ENCODE peak calls at places on chromosome 13, in seven cellular contexts. Q, K, G, H, O, E and Y are unnamed samples.

GRCh38 chr13:75830842-75831241 is 194.7 kb downstream of the LMO7 start:
- DNase-seq in Q (no peak), K (no peak), G (no peak), H (peak; percentile 48), O (no peak), E (no peak), Y (no peak)

GRCh38 chr13:97659602-97660001 is 225.6 kb downstream of the RAP2A start:
- DNase-seq in Q (no peak), K (no peak), G (no peak), H (peak; percentile 59), O (no peak), E (no peak), Y (no peak)

GRCh38 chr13:30985637-30986205 is 53.3 kb downstream of the TEX26 start:
- DNase-seq in Q (no peak), K (no peak), G (no peak), H (peak; percentile 42), O (no peak), E (no peak), Y (no peak)

GRCh38 chr13:66994097-66994496 is 236.0 kb downstream of the PCDH9 start:
- DNase-seq in Q (peak; percentile 95), K (peak; percentile 81), G (peak; percentile 73), H (peak; percentile 76), O (peak; percentile 61), E (peak; percentile 73), Y (no peak)

GRCh38 chr13:113411216-113412023 is 41.9 kb downstream of the ADPRHL1 start:
- DNase-seq in Q (no peak), K (no peak), G (peak; percentile 37), H (peak; percentile 91), O (no peak), E (no peak), Y (no peak)

GRCh38 chr13:97295279-97296182 is 73.4 kb downstream of the MBNL2 start:
- DNase-seq in Q (no peak), K (no peak), G (no peak), H (peak; percentile 45), O (no peak), E (no peak), Y (no peak)

GRCh38 chr13:42239644-42240043 is 32.3 kb upstream of the AKAP11 start:
- DNase-seq in Q (no peak), K (no peak), G (no peak), H (no peak), O (no peak), E (no peak), Y (no peak)

GRCh38 chr13:75769141-75769905 is 133.2 kb downstream of the LMO7 start:
- DNase-seq in Q (no peak), K (no peak), G (no peak), H (no peak), O (no peak), E (no peak), Y (no peak)

GRCh38 chr13:30204564-30204963 is 102.8 kb downstream of the KATNAL1 start:
- DNase-seq in Q (no peak), K (no peak), G (no peak), H (no peak), O (no peak), E (no peak), Y (no peak)

GRCh38 chr13:99191900-99192399 is 8.7 kb upstream of the UBAC2 start:
- DNase-seq in Q (no peak), K (no peak), G (no peak), H (peak; percentile 44), O (peak; percentile 43), E (no peak), Y (no peak)

GRCh38 chr13:35855531-35856019 is 275.6 kb downstream of the DCLK1 start:
- DNase-seq in Q (peak; percentile 96), K (no peak), G (no peak), H (no peak), O (no peak), E (no peak), Y (peak; percentile 56)

GRCh38 chr13:60583911-60584753 is 187.1 kb downstream of the TDRD3 start:
- DNase-seq in Q (peak; percentile 77), K (no peak), G (no peak), H (peak; percentile 93), O (no peak), E (no peak), Y (no peak)

GRCh38 chr13:54637377-54637776 is 1608.8 kb downstream of the OLFM4 start:
- DNase-seq in Q (peak; percentile 69), K (no peak), G (no peak), H (peak; percentile 13), O (no peak), E (no peak), Y (no peak)

GRCh38 chr13:23723463-23723862 is 153.3 kb downstream of the TNFRSF19 start:
- DNase-seq in Q (no peak), K (no peak), G (no peak), H (peak; percentile 38), O (no peak), E (no peak), Y (no peak)

GRCh38 chr13:45003417-45003816 is 14.1 kb downstream of the GPALPP1 start:
- DNase-seq in Q (no peak), K (no peak), G (no peak), H (no peak), O (no peak), E (no peak), Y (no peak)

GRCh38 chr13:61286148-61286745 is 129.4 kb downstream of the PCDH20 start:
- DNase-seq in Q (peak; percentile 73), K (no peak), G (no peak), H (no peak), O (peak; percentile 27), E (no peak), Y (no peak)

GRCh38 chr13:95298971-95299627 is 2.2 kb downstream of the ABCC4 start:
- DNase-seq in Q (no peak), K (no peak), G (no peak), H (peak; percentile 90), O (no peak), E (no peak), Y (no peak)

GRCh38 chr13:30119476-30119875 is 187.9 kb downstream of the KATNAL1 start:
- DNase-seq in Q (no peak), K (no peak), G (no peak), H (peak; percentile 71), O (no peak), E (no peak), Y (no peak)

GRCh38 chr13:74930402-74931165 is 551.4 kb downstream of the TBC1D4 start:
- DNase-seq in Q (no peak), K (no peak), G (no peak), H (peak; percentile 63), O (no peak), E (no peak), Y (no peak)

GRCh38 chr13:64471916-64472315 is 2758.2 kb downstream of the PCDH9 start:
- DNase-seq in Q (no peak), K (no peak), G (no peak), H (peak; percentile 79), O (no peak), E (no peak), Y (no peak)

GRCh38 chr13:35771898-35772297 is 295.4 kb upstream of the MAB21L1 start:
- DNase-seq in Q (no peak), K (no peak), G (no peak), H (peak; percentile 93), O (no peak), E (no peak), Y (no peak)

GRCh38 chr13:72726721-72727416 is 560 bp downstream of the MZT1 start:
- DNase-seq in Q (no peak), K (peak; percentile 62), G (peak; percentile 71), H (peak; percentile 23), O (peak; percentile 29), E (peak; percentile 14), Y (peak; percentile 10)

GRCh38 chr13:109868583-109869311 is 82.4 kb upstream of the IRS2 start:
- DNase-seq in Q (no peak), K (no peak), G (no peak), H (no peak), O (no peak), E (no peak), Y (no peak)

GRCh38 chr13:109867766-109868165 is 81.4 kb upstream of the IRS2 start:
- DNase-seq in Q (no peak), K (no peak), G (no peak), H (peak; percentile 18), O (no peak), E (no peak), Y (no peak)

GRCh38 chr13:109871018-109871370 is 84.6 kb upstream of the IRS2 start:
- DNase-seq in Q (no peak), K (no peak), G (no peak), H (peak; percentile 46), O (no peak), E (no peak), Y (no peak)

GRCh38 chr13:109870281-109871017 is 84.1 kb upstream of the IRS2 start:
- DNase-seq in Q (peak; percentile 29), K (no peak), G (no peak), H (no peak), O (no peak), E (no peak), Y (no peak)

DNA sequence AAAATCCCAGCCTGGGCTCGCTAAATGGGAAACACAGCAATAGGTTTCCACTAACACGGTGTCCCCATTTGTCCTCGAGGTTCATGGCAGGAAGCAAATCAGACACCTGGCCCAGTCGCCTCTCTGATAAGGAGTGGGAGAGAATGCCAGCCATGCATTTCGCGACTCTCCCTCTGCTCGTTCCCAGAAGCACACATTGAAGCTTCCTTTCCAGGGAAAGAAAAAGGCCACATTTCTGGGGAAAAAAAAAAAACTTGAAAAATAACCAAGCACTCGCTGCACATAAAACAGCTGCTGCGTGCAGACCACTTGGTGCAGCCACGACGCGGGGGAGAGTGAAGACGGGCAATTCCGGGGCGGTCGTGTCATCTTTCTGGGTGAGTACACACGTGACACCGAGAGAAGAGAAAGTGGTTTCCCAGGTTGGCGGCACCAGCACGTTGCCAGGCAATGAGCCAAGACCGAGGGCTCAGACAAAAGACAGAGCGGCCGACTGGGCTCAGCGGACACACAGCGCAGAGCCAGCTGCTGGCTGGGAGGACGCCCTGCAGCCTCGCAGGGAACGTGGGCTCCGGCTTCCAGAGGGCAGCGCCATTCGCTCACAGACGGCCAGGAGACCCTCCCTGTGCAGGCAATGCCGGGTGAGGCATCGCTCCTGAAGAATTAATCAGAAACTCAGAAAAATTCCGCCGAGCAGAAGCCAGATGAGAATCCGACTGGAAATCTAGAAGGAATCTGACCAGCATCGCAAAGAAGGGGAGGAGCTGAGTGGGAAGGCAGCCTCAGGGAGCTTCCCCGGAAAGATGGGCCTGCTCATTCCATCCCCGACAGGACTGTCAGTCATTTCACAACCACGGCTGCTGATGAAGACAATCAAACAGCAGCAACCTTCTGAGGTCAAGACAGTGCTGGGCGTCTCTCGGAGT is 83.2 kb upstream of the IRS2 start:
- DNase-seq in Q (peak; percentile 63), K (peak; percentile 84), G (peak; percentile 75), H (peak; percentile 62), O (peak; percentile 75), E (peak; percentile 75), Y (no peak)
- TF ChIP-seq CTCF in Q (peak; percentile 29), K (peak; percentile 18), G (peak; percentile 30), H (peak; percentile 37), O (peak; percentile 16), E (no peak), Y (no peak)

GRCh38 chr13:107043016-107043957 is 475.4 kb upstream of the ARGLU1 start:
- DNase-seq in Q (no peak), K (no peak), G (no peak), H (no peak), O (no peak), E (no peak), Y (no peak)
- TF ChIP-seq CTCF in Q (no peak), K (no peak), G (no peak), H (no peak), O (no peak), E (no peak), Y (no peak)

GRCh38 chr13:92573467-92574057 is 653.0 kb upstream of the GPC6 start:
- DNase-seq in Q (peak; percentile 73), K (no peak), G (no peak), H (peak; percentile 62), O (no peak), E (no peak), Y (no peak)
- TF ChIP-seq CTCF in Q (peak; percentile 82), K (no peak), G (no peak), H (peak; percentile 59), O (no peak), E (no peak), Y (no peak)

GRCh38 chr13:102597029-102598015 is 536 bp downstream of the TPP2 start:
- DNase-seq in Q (peak; percentile 65), K (peak; percentile 48), G (peak; percentile 55), H (peak; percentile 66), O (no peak), E (peak; percentile 32), Y (no peak)
- TF ChIP-seq CTCF in Q (no peak), K (no peak), G (no peak), H (no peak), O (no peak), E (no peak), Y (no peak)